ENCODE peak calls at places on chromosomes 3 and 15, in eight cellular contexts. E, V, I, C, P, A, H and U are unnamed samples.

GRCh38 chr15:101237161-101237775 is 14.6 kb downstream of the CHSY1 start:
- DNase-seq in I (no peak), C (no peak), A (no peak), H (no peak), E (no peak), P (no peak), V (no peak), U (peak)

GRCh38 chr3:12994357-12994606 is 78.9 kb downstream of the IQSEC1 start:
- DNase-seq in E (no peak), P (peak), V (peak), A (no peak), C (no peak), H (no peak), I (peak), U (no peak)

GRCh38 chr3:136962961-136963360 is 5.2 kb downstream of the IL20RB start:
- DNase-seq in V (no peak), I (no peak), P (no peak), E (no peak), A (no peak), C (no peak), H (no peak), U (no peak)

GRCh38 chr3:155154255-155154654 is 74.1 kb downstream of the MME start:
- DNase-seq in A (no peak), I (no peak), C (no peak), E (no peak), H (no peak), V (no peak), P (no peak), U (no peak)

GRCh38 chr3:52345521-52346110 is 29.5 kb downstream of the DNAH1 start:
- DNase-seq in A (no peak), P (no peak), E (no peak), V (no peak), C (no peak), I (no peak), H (no peak), U (no peak)

GRCh38 chr3:60048447-60048848 is 998.6 kb upstream of the CFAP20DC start:
- DNase-seq in I (no peak), A (no peak), C (no peak), V (no peak), E (no peak), P (no peak), H (no peak), U (no peak)

GRCh38 chr15:92623435-92623834 is 32.1 kb downstream of the FAM174B start:
- DNase-seq in P (no peak), I (no peak), C (no peak), V (no peak), H (no peak), A (no peak), E (no peak), U (no peak)

GRCh38 chr15:45670061-45670460 is 35.2 kb downstream of the SQOR start:
- DNase-seq in I (no peak), P (no peak), A (no peak), E (no peak), V (no peak), C (no peak), H (no peak), U (no peak)

GRCh38 chr3:72960812-72961518 is 35.6 kb upstream of the PPP4R2 start:
- DNase-seq in P (no peak), C (no peak), V (no peak), E (no peak), I (no peak), H (no peak), A (no peak), U (no peak)

GRCh38 chr15:35320158-35320780 is 225.7 kb downstream of the DPH6 start:
- DNase-seq in E (no peak), P (no peak), A (no peak), C (no peak), H (no peak), I (no peak), V (no peak), U (no peak)

GRCh38 chr3:117011687-117012250 is 302.2 kb downstream of the TUSC7 start:
- DNase-seq in A (no peak), V (no peak), I (no peak), P (no peak), E (no peak), H (no peak), C (no peak), U (peak)

GRCh38 chr3:128603811-128604447 is 46.7 kb downstream of the RPN1 start:
- DNase-seq in A (no peak), C (no peak), V (no peak), E (no peak), I (no peak), P (no peak), H (no peak), U (peak)

GRCh38 chr3:38038447-38038911 is 529 bp upstream of the DLEC1 start:
- DNase-seq in P (no peak), V (no peak), C (no peak), H (no peak), I (no peak), E (no peak), A (no peak), U (no peak)

GRCh38 chr3:61532739-61533500 is 28.5 kb upstream of the PTPRG start:
- DNase-seq in V (no peak), E (no peak), H (no peak), C (no peak), I (no peak), P (no peak), A (no peak), U (peak)

GRCh38 chr3:25381083-25381482 is 47.0 kb upstream of the RARB start:
- DNase-seq in V (no peak), H (no peak), P (no peak), E (no peak), I (no peak), A (no peak), C (no peak), U (no peak)

GRCh38 chr15:74773731-74774252 is 8.1 kb upstream of the CSK start:
- DNase-seq in E (no peak), H (no peak), P (no peak), I (no peak), V (no peak), A (no peak), C (no peak), U (peak)

GRCh38 chr3:38039101-38039898 is at the start of gene DLEC1:
- DNase-seq in C (no peak), A (peak), V (peak), H (peak), P (peak), E (no peak), I (no peak), U (peak)

GRCh38 chr3:106731230-106731629 is 646.0 kb upstream of the CCDC54 start:
- DNase-seq in P (peak), E (no peak), V (no peak), C (no peak), H (no peak), A (no peak), I (no peak), U (no peak)
- TF ChIP-seq MAX in P (no peak), E (no peak), V (no peak), C (no peak), H (no peak), A (no peak), I (no peak), U (no peak)

DNA sequence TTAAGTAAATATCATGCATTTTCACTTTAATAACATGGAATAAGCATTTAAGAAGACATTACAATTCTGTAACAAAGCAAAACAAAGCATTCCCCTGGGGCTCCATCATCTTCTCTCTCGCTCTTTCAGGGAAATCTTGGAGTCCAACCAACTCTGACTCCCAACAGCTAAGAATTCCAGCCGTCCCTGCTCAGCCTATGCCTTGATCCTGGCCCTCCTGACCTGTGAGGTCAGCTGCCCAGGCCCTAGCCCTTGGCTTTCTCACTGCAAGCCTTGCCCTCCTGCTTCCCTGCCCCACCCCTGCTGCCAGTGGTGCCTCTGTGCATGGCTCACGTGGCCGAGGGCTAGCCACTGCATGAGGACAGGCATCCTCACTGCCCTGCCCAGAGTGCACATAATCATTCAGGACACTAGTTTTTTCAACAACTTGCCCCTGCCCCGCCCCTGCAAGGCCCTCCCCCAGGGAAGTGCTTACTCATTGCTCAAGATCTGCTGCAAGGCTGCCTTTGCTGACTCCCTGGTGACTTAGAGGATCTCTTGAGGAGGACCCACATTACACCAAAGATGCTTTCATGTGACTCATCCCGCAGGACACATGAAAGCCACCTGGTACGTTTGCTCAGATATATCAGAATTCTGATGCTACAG is 37.6 kb downstream of the MTMR10 start:
- DNase-seq in C (no peak), I (peak), E (peak), V (no peak), H (peak), A (peak), P (peak), U (peak)
- TF ChIP-seq MAX in C (no peak), I (peak), E (peak), V (no peak), H (no peak), A (no peak), P (no peak), U (no peak)

GRCh38 chr15:36803773-36804172 is 224.3 kb downstream of the CDIN1 start:
- DNase-seq in H (no peak), P (no peak), I (no peak), C (no peak), A (no peak), V (no peak), E (no peak), U (no peak)

GRCh38 chr15:36808401-36809160 is 229.2 kb downstream of the CDIN1 start:
- DNase-seq in I (peak), A (no peak), P (peak), C (no peak), E (no peak), H (no peak), V (no peak), U (no peak)

GRCh38 chr15:36807134-36807764 is 227.8 kb downstream of the CDIN1 start:
- DNase-seq in P (peak), A (no peak), H (no peak), I (no peak), V (no peak), C (no peak), E (no peak), U (no peak)

GRCh38 chr15:36802861-36803531 is 223.6 kb downstream of the CDIN1 start:
- DNase-seq in P (no peak), H (no peak), I (no peak), C (no peak), E (no peak), A (no peak), V (no peak), U (no peak)

GRCh38 chr15:36805278-36805677 is 225.9 kb downstream of the CDIN1 start:
- DNase-seq in V (no peak), P (no peak), I (no peak), A (no peak), H (no peak), C (no peak), E (no peak), U (no peak)
- TF ChIP-seq MAX in V (no peak), P (no peak), I (no peak), A (no peak), H (no peak), C (no peak), E (no peak), U (no peak)

GRCh38 chr3:149576071-149576564 is 81.7 kb downstream of the WWTR1 start:
- DNase-seq in A (no peak), C (no peak), I (peak), P (peak), H (peak), E (peak), V (no peak), U (peak)
- TF ChIP-seq MAX in A (no peak), C (no peak), I (peak), P (no peak), H (no peak), E (no peak), V (no peak), U (no peak)

GRCh38 chr3:114418724-114419543 is 125.1 kb downstream of the TIGIT start:
- DNase-seq in I (peak), A (no peak), P (peak), E (peak), H (peak), V (no peak), C (no peak), U (peak)
- TF ChIP-seq MAX in I (no peak), A (no peak), P (no peak), E (no peak), H (no peak), V (no peak), C (no peak), U (no peak)

DNA sequence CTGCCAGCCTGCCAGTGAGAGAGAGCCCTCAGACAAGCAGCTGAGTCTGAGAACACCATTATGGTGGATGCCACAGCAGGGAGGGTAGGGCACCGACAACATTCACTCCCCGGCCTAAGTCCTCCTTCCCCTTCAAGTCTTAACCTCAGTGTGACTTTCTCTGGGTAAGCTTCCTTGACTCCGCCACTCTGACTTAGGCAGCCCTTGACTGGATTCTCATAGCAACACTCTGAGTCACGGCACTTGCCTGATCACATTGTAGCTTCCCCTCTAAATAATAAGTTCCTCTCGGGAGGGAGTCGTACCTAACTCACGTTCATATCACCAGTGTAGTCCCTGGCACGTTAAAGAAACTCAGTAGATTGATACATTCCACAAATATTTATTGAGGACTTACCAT is 180.5 kb downstream of the FOXB1 start:
- DNase-seq in A (no peak), E (no peak), C (no peak), I (no peak), H (no peak), P (no peak), V (no peak), U (no peak)
- TF ChIP-seq MAX in A (no peak), E (no peak), C (no peak), I (no peak), H (no peak), P (no peak), V (no peak), U (no peak)

GRCh38 chr15:69414702-69415161 is 583 bp downstream of the KIF23 start:
- DNase-seq in E (peak), I (peak), P (peak), C (no peak), V (peak), A (no peak), H (peak), U (peak)
- TF ChIP-seq MAX in E (no peak), I (no peak), P (no peak), C (no peak), V (no peak), A (no peak), H (no peak), U (peak)